ENCODE peak calls at places on chromosomes 13 and 19, in nine cellular contexts. A is ascending aorta, Q is mammary epithelial cell, U is iPS DF 6.9, G is neural progenitor cell, K is tibial artery, I is cardiac muscle cell, T is IMR-90, X is thoracic aorta. R is an unnamed sample.

GRCh38 chr13:95296326-95296939 is 4.8 kb downstream of the ABCC4 start:
- DNase-seq in A (no peak), U (no peak), Q (peak; percentile 14), G (peak; percentile 65), T (no peak), I (peak; percentile 51), K (no peak), X (no peak), R (no peak)

GRCh38 chr19:38844093-38844686 is 5.6 kb downstream of the HNRNPL start:
- DNase-seq in K (no peak), Q (no peak), A (no peak), U (no peak), G (no peak), X (no peak), T (no peak), I (no peak), R (no peak)

GRCh38 chr13:31945202-31945978 is 86.2 kb upstream of the FRY start:
- DNase-seq in I (peak; percentile 46), G (peak; percentile 41), K (peak; percentile 78), A (peak; percentile 23), Q (peak; percentile 84), T (peak; percentile 81), U (no peak), X (no peak), R (no peak)

GRCh38 chr19:3785464-3785937 is 680 bp downstream of the MATK start:
- DNase-seq in K (no peak), X (no peak), T (no peak), Q (no peak), G (peak; percentile 2), A (no peak), U (no peak), I (no peak), R (no peak)

GRCh38 chr19:55486043-55486970 is 1.3 kb downstream of the NAT14 start:
- DNase-seq in Q (no peak), K (no peak), T (no peak), A (no peak), U (no peak), I (no peak), X (no peak), G (no peak), R (no peak)

GRCh38 chr13:62747629-62748028 is 1332.0 kb upstream of the PCDH20 start:
- DNase-seq in X (no peak), A (no peak), T (peak; percentile 51), I (no peak), U (no peak), K (no peak), G (no peak), Q (no peak), R (no peak)

GRCh38 chr13:107865643-107866006 is 349.7 kb downstream of the LIG4 start:
- DNase-seq in T (peak; percentile 50), A (no peak), K (no peak), U (no peak), I (no peak), G (no peak), X (no peak), Q (no peak), R (no peak)

GRCh38 chr19:14650161-14650560 is 24.5 kb downstream of the ADGRE3 start:
- DNase-seq in G (no peak), X (no peak), K (no peak), U (no peak), A (no peak), Q (no peak), I (no peak), T (no peak), R (no peak)

GRCh38 chr13:95641961-95642621 is 2.4 kb downstream of the DZIP1 start:
- DNase-seq in X (no peak), T (peak; percentile 43), K (peak; percentile 69), Q (peak; percentile 46), U (no peak), I (peak; percentile 32), A (no peak), G (peak; percentile 80), R (no peak)

GRCh38 chr19:33419763-33420080 is 46.2 kb downstream of the CEBPG start:
- DNase-seq in U (peak; percentile 33), I (peak; percentile 36), T (no peak), Q (no peak), A (no peak), G (peak; percentile 88), X (no peak), K (no peak), R (no peak)

GRCh38 chr13:108508263-108508662 is 121.1 kb upstream of the MYO16 start:
- DNase-seq in A (no peak), T (peak; percentile 29), I (peak; percentile 39), X (no peak), G (peak; percentile 77), K (no peak), U (no peak), Q (no peak), R (no peak)

GRCh38 chr13:97215325-97215724 is 6.8 kb upstream of the MBNL2 start:
- DNase-seq in X (no peak), G (no peak), K (no peak), T (no peak), Q (no peak), A (no peak), U (no peak), I (no peak), R (no peak)

GRCh38 chr19:11324079-11324661 is 15.3 kb downstream of the RAB3D start:
- DNase-seq in G (no peak), K (peak; percentile 88), T (peak; percentile 94), A (peak; percentile 67), Q (peak; percentile 91), X (peak; percentile 33), I (no peak), U (no peak), R (peak; percentile 77)

GRCh38 chr19:2382530-2383222 is 22.6 kb downstream of the TMPRSS9 start:
- DNase-seq in X (no peak), G (no peak), T (no peak), A (no peak), K (no peak), I (no peak), U (no peak), Q (no peak), R (no peak)

GRCh38 chr19:2387367-2388288 is 27.6 kb downstream of the TMPRSS9 start:
- DNase-seq in U (no peak), Q (no peak), G (no peak), X (no peak), T (no peak), A (no peak), K (no peak), I (no peak), R (no peak)

GRCh38 chr19:2381151-2381822 is 21.2 kb downstream of the TMPRSS9 start:
- DNase-seq in G (peak; percentile 43), U (no peak), Q (no peak), I (peak; percentile 27), X (no peak), K (no peak), T (peak; percentile 15), A (no peak), R (no peak)

GRCh38 chr19:2389594-2389993 is 29.5 kb downstream of the TMPRSS9 start:
- DNase-seq in U (no peak), Q (no peak), A (no peak), I (no peak), X (no peak), K (no peak), G (no peak), T (no peak), R (no peak)

GRCh38 chr19:2385053-2385721 is 25.1 kb downstream of the TMPRSS9 start:
- DNase-seq in G (peak; percentile 79), T (peak; percentile 79), K (no peak), U (peak; percentile 37), Q (peak; percentile 89), X (no peak), I (peak; percentile 49), A (no peak), R (peak; percentile 57)
- H3K4me3 ChIP-seq in G (no peak overlapping the region), T (peak overlapping the region; percentile 7), K (no peak overlapping the region), U (no peak overlapping the region), Q (peak overlapping the region; percentile 40), X (peak overlapping the region; percentile 19), I (no peak overlapping the region), A (no peak overlapping the region), R (no peak overlapping the region)

DNA sequence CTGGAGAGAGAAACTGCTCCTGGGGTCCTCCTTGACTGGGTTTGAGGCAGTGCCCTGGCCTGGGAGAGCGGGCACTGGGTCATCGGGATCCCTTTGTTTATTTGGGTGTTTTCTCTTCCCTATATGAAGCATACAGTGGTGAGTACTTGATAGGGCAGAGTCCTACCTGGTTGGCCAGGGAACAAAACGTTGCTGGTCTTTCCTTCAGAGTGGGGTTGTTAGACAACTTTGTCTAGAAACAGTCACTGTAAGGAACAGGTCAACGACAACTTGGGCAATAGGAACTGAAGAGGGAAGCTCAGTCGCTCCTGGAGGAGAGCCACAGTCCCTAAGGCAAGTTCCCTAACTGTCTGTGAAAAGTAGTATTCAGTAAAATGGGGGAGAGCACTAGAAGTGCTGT is 550 bp upstream of the OLFM4 start:
- DNase-seq in T (no peak), U (no peak), A (no peak), G (no peak), K (no peak), I (no peak), Q (no peak), X (no peak), R (no peak)
- H3K4me1 ChIP-seq in T (no peaks in the 10 kb centered on the region), U (no peaks in the 10 kb centered on the region), A (no peaks in the 10 kb centered on the region), G (peaks cover 10% of the 10 kb centered on the region), K (no peaks in the 10 kb centered on the region), I (no peaks in the 10 kb centered on the region), Q (no peaks in the 10 kb centered on the region), X (no peaks in the 10 kb centered on the region), R (no peaks in the 10 kb centered on the region)

DNA sequence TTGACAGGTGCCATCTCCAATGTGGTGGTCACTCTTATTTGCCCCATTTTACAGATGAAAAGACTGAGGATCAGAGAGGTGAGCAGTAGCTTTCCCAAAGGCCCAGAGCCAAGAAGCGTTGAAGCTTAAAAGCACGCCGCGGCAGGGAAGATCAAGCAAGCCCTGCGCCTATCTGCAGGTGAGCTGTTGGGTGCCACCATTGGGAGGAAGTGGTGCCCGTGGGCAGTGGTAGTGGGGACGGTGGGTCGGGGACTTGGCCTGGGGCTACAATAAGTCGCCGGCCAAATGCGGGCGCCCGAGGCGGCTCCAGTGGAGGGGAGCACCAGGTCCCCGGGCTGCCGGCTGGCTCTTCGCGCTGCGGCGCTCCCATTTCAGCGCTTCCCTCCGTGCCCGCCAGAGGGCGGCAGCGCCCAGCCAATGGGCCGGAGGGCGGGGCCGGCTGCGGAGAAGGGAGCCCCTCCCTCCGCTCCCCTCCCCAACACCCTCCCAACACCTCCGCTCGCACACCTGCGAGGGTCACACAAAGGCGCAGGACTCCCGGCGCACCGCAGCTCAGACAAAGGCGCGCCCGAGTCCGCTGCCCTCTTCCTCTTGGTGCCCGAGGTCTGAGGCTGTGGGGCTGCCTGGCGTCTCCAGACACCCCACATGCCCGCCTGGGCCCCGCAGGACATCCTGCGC is 744 bp upstream of the POU2F2 start:
- DNase-seq in X (no peak), K (peak; percentile 74), Q (peak; percentile 41), I (peak; percentile 70), T (no peak), G (peak; percentile 87), A (no peak), U (no peak), R (peak; percentile 58)
- H3K27ac ChIP-seq in X (no peak overlapping the region), K (no peak overlapping the region), Q (no peak overlapping the region), I (no peak overlapping the region), T (no peak overlapping the region), G (no peak overlapping the region), A (no peak overlapping the region), U (no peak overlapping the region), R (no peak overlapping the region)

DNA sequence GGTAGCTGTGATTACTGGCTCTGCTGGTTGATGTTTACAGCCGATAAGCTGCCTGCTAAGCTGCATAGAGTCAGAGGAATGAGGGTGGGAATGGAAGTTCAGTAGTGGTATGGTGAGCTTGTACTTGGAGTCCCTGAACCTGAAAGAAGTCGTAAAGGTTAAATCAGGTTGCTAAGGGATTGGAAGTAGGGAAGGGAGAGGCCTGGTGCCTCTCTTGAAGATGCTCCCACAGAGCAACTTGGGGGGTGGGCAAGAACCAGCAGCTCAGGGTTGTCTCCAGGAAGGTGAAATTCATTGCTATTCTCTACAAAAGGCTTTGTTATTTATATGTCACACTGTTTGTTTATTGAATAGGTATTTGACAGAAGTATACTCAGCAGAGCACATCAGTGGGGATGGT is 73.8 kb upstream of the OLFM4 start:
- DNase-seq in U (no peak), X (no peak), K (no peak), G (no peak), A (no peak), I (no peak), T (no peak), Q (no peak), R (no peak)
- H3K4me3 ChIP-seq in U (no peak overlapping the region), X (no peak overlapping the region), K (no peak overlapping the region), G (no peak overlapping the region), A (no peak overlapping the region), I (no peak overlapping the region), T (no peak overlapping the region), Q (no peak overlapping the region), R (no peak overlapping the region)

R was measured in SJSA1.